ENCODE peak calls at places on chromosome 3, in four cellular contexts. One of them, this sample, is unnamed.

GRCh38 chr3:132196113-132196512 is 121.1 kb upstream of the ACP3 start:
- DNase-seq in skeletal muscle cell: no peak
- DNase-seq in GM12891: no peak
- DNase-seq in GM13977: no peak
- DNase-seq in this sample: no peak

GRCh38 chr3:141335531-141336042 is 32.7 kb upstream of the ZBTB38 start:
- DNase-seq in skeletal muscle cell: peak
- DNase-seq in GM12891: no peak
- DNase-seq in GM13977: no peak
- DNase-seq in this sample: no peak

GRCh38 chr3:152968388-152969024 is 133.6 kb downstream of the P2RY1 start:
- DNase-seq in skeletal muscle cell: peak
- DNase-seq in GM12891: no peak
- DNase-seq in GM13977: no peak
- DNase-seq in this sample: peak

GRCh38 chr3:13045904-13046568 is 27.2 kb downstream of the IQSEC1 start:
- DNase-seq in skeletal muscle cell: no peak
- DNase-seq in GM12891: peak
- DNase-seq in GM13977: peak
- DNase-seq in this sample: no peak

GRCh38 chr3:173009410-173009809 is 131.6 kb downstream of the SPATA16 start:
- DNase-seq in skeletal muscle cell: no peak
- DNase-seq in GM12891: no peak
- DNase-seq in GM13977: no peak
- DNase-seq in this sample: no peak

GRCh38 chr3:32175607-32176197 is 62.8 kb upstream of the CMTM8 start:
- DNase-seq in skeletal muscle cell: no peak
- DNase-seq in GM12891: no peak
- DNase-seq in GM13977: peak
- DNase-seq in this sample: peak

GRCh38 chr3:71554649-71555048 is 28.9 kb downstream of the FOXP1 start:
- DNase-seq in skeletal muscle cell: no peak
- DNase-seq in GM12891: no peak
- DNase-seq in GM13977: no peak
- DNase-seq in this sample: no peak

GRCh38 chr3:142027295-142027694 is 122.0 kb downstream of the TFDP2 start:
- DNase-seq in skeletal muscle cell: no peak
- DNase-seq in GM12891: no peak
- DNase-seq in GM13977: no peak
- DNase-seq in this sample: no peak

GRCh38 chr3:13812039-13812438 is 67.8 kb downstream of the WNT7A start:
- DNase-seq in skeletal muscle cell: no peak
- DNase-seq in GM12891: no peak
- DNase-seq in GM13977: no peak
- DNase-seq in this sample: no peak

GRCh38 chr3:38758557-38758956 is 57.5 kb downstream of the SCN10A start:
- DNase-seq in skeletal muscle cell: no peak
- DNase-seq in GM12891: no peak
- DNase-seq in GM13977: no peak
- DNase-seq in this sample: no peak

GRCh38 chr3:7484636-7485035 is 623.7 kb downstream of the GRM7 start:
- DNase-seq in skeletal muscle cell: no peak
- DNase-seq in GM12891: no peak
- DNase-seq in GM13977: no peak
- DNase-seq in this sample: no peak

GRCh38 chr3:124879395-124879723 is 7.8 kb downstream of the ITGB5 start:
- DNase-seq in skeletal muscle cell: no peak
- DNase-seq in GM12891: no peak
- DNase-seq in GM13977: no peak
- DNase-seq in this sample: no peak

GRCh38 chr3:149019581-149019980 is 28.2 kb downstream of the GYG1 start:
- DNase-seq in skeletal muscle cell: no peak
- DNase-seq in GM12891: no peak
- DNase-seq in GM13977: no peak
- DNase-seq in this sample: no peak

GRCh38 chr3:140931016-140931454 is 10.6 kb upstream of the SLC25A36 start:
- DNase-seq in skeletal muscle cell: no peak
- DNase-seq in GM12891: no peak
- DNase-seq in GM13977: no peak
- DNase-seq in this sample: no peak

GRCh38 chr3:120284702-120285507 is at the start of gene GPR156:
- DNase-seq in skeletal muscle cell: no peak
- DNase-seq in GM12891: peak
- DNase-seq in GM13977: peak
- DNase-seq in this sample: no peak

GRCh38 chr3:71127463-71128243 is 455.9 kb downstream of the FOXP1 start:
- DNase-seq in skeletal muscle cell: no peak
- DNase-seq in GM12891: no peak
- DNase-seq in GM13977: no peak
- DNase-seq in this sample: no peak

GRCh38 chr3:69033470-69033869 is 18.7 kb downstream of the TMF1 start:
- DNase-seq in skeletal muscle cell: peak
- DNase-seq in GM12891: no peak
- DNase-seq in GM13977: no peak
- DNase-seq in this sample: peak

GRCh38 chr3:13027154-13027553 is 46.1 kb downstream of the IQSEC1 start:
- DNase-seq in skeletal muscle cell: no peak
- DNase-seq in GM12891: no peak
- DNase-seq in GM13977: no peak
- DNase-seq in this sample: no peak

GRCh38 chr3:150370129-150370602 is 37.9 kb upstream of the TSC22D2 start:
- DNase-seq in skeletal muscle cell: peak
- DNase-seq in GM12891: no peak
- DNase-seq in GM13977: no peak
- DNase-seq in this sample: peak

GRCh38 chr3:142641504-142641903 is 45.3 kb downstream of the PLS1 start:
- DNase-seq in skeletal muscle cell: no peak
- DNase-seq in GM12891: no peak
- DNase-seq in GM13977: no peak
- DNase-seq in this sample: no peak

This sample was measured in pulmonary artery endothelial cell.